ENCODE peak calls at places on chromosomes 6 and 20, in ten cellular contexts. One of them, this sample, is unnamed. For H3K4me1, the result is how much of the 10 kb centered on the place peaks cover.

GRCh38 chr6:150765457-150765764 is 100.1 kb upstream of the MTHFD1L start:
- DNase-seq in CD8-positive, alpha-beta memory T cell: no peak
- DNase-seq in left ventricle myocardium inferior: no peak
- DNase-seq in A673: no peak
- DNase-seq in right atrium auricular region: no peak
- DNase-seq in fibroblast of lung: no peak
- DNase-seq in tibial artery: no peak
- DNase-seq in hepatocyte: no peak
- DNase-seq in cardiac muscle cell: no peak
- DNase-seq in PC-3: no peak
- DNase-seq in this sample: no peak

GRCh38 chr20:20624914-20625313 is 87.5 kb downstream of the RALGAPA2 start:
- DNase-seq in CD8-positive, alpha-beta memory T cell: no peak
- DNase-seq in left ventricle myocardium inferior: no peak
- DNase-seq in A673: no peak
- DNase-seq in right atrium auricular region: no peak
- DNase-seq in fibroblast of lung: no peak
- DNase-seq in tibial artery: no peak
- DNase-seq in hepatocyte: no peak
- DNase-seq in cardiac muscle cell: no peak
- DNase-seq in PC-3: no peak
- DNase-seq in this sample: no peak

GRCh38 chr6:14950970-14951276 is 294.9 kb upstream of the JARID2 start:
- DNase-seq in CD8-positive, alpha-beta memory T cell: no peak
- DNase-seq in left ventricle myocardium inferior: no peak
- DNase-seq in A673: no peak
- DNase-seq in right atrium auricular region: no peak
- DNase-seq in fibroblast of lung: no peak
- DNase-seq in tibial artery: no peak
- DNase-seq in hepatocyte: no peak
- DNase-seq in cardiac muscle cell: no peak
- DNase-seq in PC-3: no peak
- DNase-seq in this sample: no peak

GRCh38 chr6:138162104-138162946 is 586 bp downstream of the ARFGEF3 start:
- DNase-seq in CD8-positive, alpha-beta memory T cell: no peak
- DNase-seq in left ventricle myocardium inferior: no peak
- DNase-seq in A673: peak
- DNase-seq in right atrium auricular region: no peak
- DNase-seq in fibroblast of lung: peak
- DNase-seq in tibial artery: no peak
- DNase-seq in hepatocyte: peak
- DNase-seq in cardiac muscle cell: peak
- DNase-seq in PC-3: peak
- DNase-seq in this sample: no peak

GRCh38 chr6:139979021-139979721 is 604.7 kb upstream of the CITED2 start:
- DNase-seq in CD8-positive, alpha-beta memory T cell: no peak
- DNase-seq in left ventricle myocardium inferior: no peak
- DNase-seq in A673: no peak
- DNase-seq in right atrium auricular region: no peak
- DNase-seq in fibroblast of lung: peak
- DNase-seq in tibial artery: no peak
- DNase-seq in hepatocyte: no peak
- DNase-seq in cardiac muscle cell: no peak
- DNase-seq in PC-3: no peak
- DNase-seq in this sample: no peak

GRCh38 chr6:134669531-134669930 is 280.4 kb downstream of the ALDH8A1 start:
- DNase-seq in CD8-positive, alpha-beta memory T cell: no peak
- DNase-seq in left ventricle myocardium inferior: no peak
- DNase-seq in A673: no peak
- DNase-seq in right atrium auricular region: no peak
- DNase-seq in fibroblast of lung: no peak
- DNase-seq in tibial artery: no peak
- DNase-seq in hepatocyte: no peak
- DNase-seq in cardiac muscle cell: no peak
- DNase-seq in PC-3: no peak
- DNase-seq in this sample: no peak

GRCh38 chr20:32625996-32626395 is 40.9 kb upstream of the NOL4L start:
- DNase-seq in CD8-positive, alpha-beta memory T cell: no peak
- DNase-seq in left ventricle myocardium inferior: no peak
- DNase-seq in A673: no peak
- DNase-seq in right atrium auricular region: no peak
- DNase-seq in fibroblast of lung: no peak
- DNase-seq in tibial artery: no peak
- DNase-seq in hepatocyte: no peak
- DNase-seq in cardiac muscle cell: no peak
- DNase-seq in PC-3: no peak
- DNase-seq in this sample: no peak

GRCh38 chr20:35599776-35600120 is 15.9 kb upstream of the SPAG4 start:
- DNase-seq in CD8-positive, alpha-beta memory T cell: no peak
- DNase-seq in left ventricle myocardium inferior: no peak
- DNase-seq in A673: no peak
- DNase-seq in right atrium auricular region: no peak
- DNase-seq in fibroblast of lung: no peak
- DNase-seq in tibial artery: no peak
- DNase-seq in hepatocyte: no peak
- DNase-seq in cardiac muscle cell: no peak
- DNase-seq in PC-3: no peak
- DNase-seq in this sample: no peak

GRCh38 chr20:34708621-34709043 is 4.5 kb downstream of the TP53INP2 start:
- DNase-seq in CD8-positive, alpha-beta memory T cell: peak
- DNase-seq in left ventricle myocardium inferior: peak
- DNase-seq in A673: peak
- DNase-seq in right atrium auricular region: peak
- DNase-seq in fibroblast of lung: peak
- DNase-seq in tibial artery: peak
- DNase-seq in hepatocyte: peak
- DNase-seq in cardiac muscle cell: peak
- DNase-seq in PC-3: peak
- DNase-seq in this sample: peak

GRCh38 chr6:4698901-4699659 is 77.1 kb upstream of the CDYL start:
- DNase-seq in CD8-positive, alpha-beta memory T cell: no peak
- DNase-seq in left ventricle myocardium inferior: no peak
- DNase-seq in A673: no peak
- DNase-seq in right atrium auricular region: no peak
- DNase-seq in fibroblast of lung: peak
- DNase-seq in tibial artery: no peak
- DNase-seq in hepatocyte: no peak
- DNase-seq in cardiac muscle cell: no peak
- DNase-seq in PC-3: no peak
- DNase-seq in this sample: no peak

GRCh38 chr20:46590453-46590852 is 40.0 kb upstream of the OCSTAMP start:
- DNase-seq in CD8-positive, alpha-beta memory T cell: no peak
- DNase-seq in left ventricle myocardium inferior: no peak
- DNase-seq in A673: no peak
- DNase-seq in right atrium auricular region: no peak
- DNase-seq in fibroblast of lung: no peak
- DNase-seq in tibial artery: no peak
- DNase-seq in hepatocyte: no peak
- DNase-seq in cardiac muscle cell: no peak
- DNase-seq in PC-3: peak
- DNase-seq in this sample: no peak

GRCh38 chr6:1786455-1787108 is 176.9 kb downstream of the FOXC1 start:
- DNase-seq in CD8-positive, alpha-beta memory T cell: no peak
- DNase-seq in left ventricle myocardium inferior: no peak
- DNase-seq in A673: no peak
- DNase-seq in right atrium auricular region: no peak
- DNase-seq in fibroblast of lung: peak
- DNase-seq in tibial artery: no peak
- DNase-seq in hepatocyte: no peak
- DNase-seq in cardiac muscle cell: no peak
- DNase-seq in PC-3: no peak
- DNase-seq in this sample: no peak

GRCh38 chr6:47076422-47077344 is 34.6 kb upstream of the ADGRF1 start:
- DNase-seq in CD8-positive, alpha-beta memory T cell: no peak
- DNase-seq in left ventricle myocardium inferior: no peak
- DNase-seq in A673: peak
- DNase-seq in right atrium auricular region: no peak
- DNase-seq in fibroblast of lung: peak
- DNase-seq in tibial artery: no peak
- DNase-seq in hepatocyte: peak
- DNase-seq in cardiac muscle cell: no peak
- DNase-seq in PC-3: no peak
- DNase-seq in this sample: no peak

GRCh38 chr6:125753937-125754259 is 4.5 kb downstream of the HEY2 start:
- DNase-seq in CD8-positive, alpha-beta memory T cell: no peak
- DNase-seq in left ventricle myocardium inferior: no peak
- DNase-seq in A673: no peak
- DNase-seq in right atrium auricular region: no peak
- DNase-seq in fibroblast of lung: no peak
- DNase-seq in tibial artery: no peak
- DNase-seq in hepatocyte: no peak
- DNase-seq in cardiac muscle cell: no peak
- DNase-seq in PC-3: no peak
- DNase-seq in this sample: no peak

GRCh38 chr6:125750692-125751333 is 1.4 kb downstream of the HEY2 start:
- DNase-seq in CD8-positive, alpha-beta memory T cell: no peak
- DNase-seq in left ventricle myocardium inferior: no peak
- DNase-seq in A673: no peak
- DNase-seq in right atrium auricular region: no peak
- DNase-seq in fibroblast of lung: no peak
- DNase-seq in tibial artery: no peak
- DNase-seq in hepatocyte: no peak
- DNase-seq in cardiac muscle cell: no peak
- DNase-seq in PC-3: no peak
- DNase-seq in this sample: no peak

GRCh38 chr6:125752773-125753172 is 3.3 kb downstream of the HEY2 start:
- DNase-seq in CD8-positive, alpha-beta memory T cell: no peak
- DNase-seq in left ventricle myocardium inferior: no peak
- DNase-seq in A673: no peak
- DNase-seq in right atrium auricular region: no peak
- DNase-seq in fibroblast of lung: no peak
- DNase-seq in tibial artery: no peak
- DNase-seq in hepatocyte: no peak
- DNase-seq in cardiac muscle cell: no peak
- DNase-seq in PC-3: no peak
- DNase-seq in this sample: no peak

GRCh38 chr6:125751334-125751916 is 2.0 kb downstream of the HEY2 start:
- DNase-seq in CD8-positive, alpha-beta memory T cell: no peak
- DNase-seq in left ventricle myocardium inferior: no peak
- DNase-seq in A673: no peak
- DNase-seq in right atrium auricular region: no peak
- DNase-seq in fibroblast of lung: no peak
- DNase-seq in tibial artery: no peak
- DNase-seq in hepatocyte: no peak
- DNase-seq in cardiac muscle cell: no peak
- DNase-seq in PC-3: no peak
- DNase-seq in this sample: no peak

GRCh38 chr6:125753218-125753936 is 3.9 kb downstream of the HEY2 start:
- DNase-seq in CD8-positive, alpha-beta memory T cell: peak
- DNase-seq in left ventricle myocardium inferior: no peak
- DNase-seq in A673: peak
- DNase-seq in right atrium auricular region: no peak
- DNase-seq in fibroblast of lung: peak
- DNase-seq in tibial artery: peak
- DNase-seq in hepatocyte: no peak
- DNase-seq in cardiac muscle cell: no peak
- DNase-seq in PC-3: peak
- DNase-seq in this sample: no peak
- H3K4me3 ChIP-seq in CD8-positive, alpha-beta memory T cell: no peak
- H3K4me3 ChIP-seq in left ventricle myocardium inferior: peak
- H3K4me3 ChIP-seq in A673: no peak
- H3K4me3 ChIP-seq in right atrium auricular region: no peak
- H3K4me3 ChIP-seq in fibroblast of lung: no peak
- H3K4me3 ChIP-seq in tibial artery: peak
- H3K4me3 ChIP-seq in hepatocyte: no peak
- H3K4me3 ChIP-seq in cardiac muscle cell: peak
- H3K4me3 ChIP-seq in PC-3: no peak
- H3K4me3 ChIP-seq in this sample: no peak

DNA sequence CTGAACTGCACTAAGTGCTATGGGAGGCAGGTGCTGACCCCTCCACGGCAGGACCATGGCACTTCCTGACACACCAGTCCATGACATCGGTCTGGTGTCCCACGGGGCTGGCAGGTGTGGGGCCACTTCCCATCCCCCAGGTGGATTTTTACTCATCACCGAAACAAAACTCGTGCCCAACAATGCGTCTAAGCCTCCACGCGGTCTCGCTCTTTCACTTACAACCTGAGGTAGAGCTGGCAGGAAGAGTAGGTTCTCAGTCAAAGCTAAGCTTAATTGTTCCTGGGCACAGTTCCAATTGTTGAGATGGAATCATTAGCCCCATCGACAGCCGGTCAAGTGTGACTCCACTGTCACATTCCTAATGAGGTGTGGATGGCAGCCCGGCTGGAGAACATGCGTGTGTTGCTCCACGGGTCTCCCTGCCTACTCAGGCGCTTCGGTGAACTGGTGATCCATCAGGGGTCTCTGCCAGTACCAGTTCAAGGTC is 125.7 kb downstream of the SLC23A2 start:
- DNase-seq in CD8-positive, alpha-beta memory T cell: no peak
- DNase-seq in left ventricle myocardium inferior: no peak
- DNase-seq in A673: peak
- DNase-seq in right atrium auricular region: no peak
- DNase-seq in fibroblast of lung: no peak
- DNase-seq in tibial artery: no peak
- DNase-seq in hepatocyte: no peak
- DNase-seq in cardiac muscle cell: peak
- DNase-seq in PC-3: no peak
- DNase-seq in this sample: no peak
- H3K4me1 ChIP-seq in CD8-positive, alpha-beta memory T cell: under half
- H3K4me1 ChIP-seq in left ventricle myocardium inferior: under half
- H3K4me1 ChIP-seq in A673: under half
- H3K4me1 ChIP-seq in right atrium auricular region: under half
- H3K4me1 ChIP-seq in fibroblast of lung: under half
- H3K4me1 ChIP-seq in tibial artery: under half
- H3K4me1 ChIP-seq in hepatocyte: under half
- H3K4me1 ChIP-seq in cardiac muscle cell: under half
- H3K4me1 ChIP-seq in PC-3: under half
- H3K4me1 ChIP-seq in this sample: under half

DNA sequence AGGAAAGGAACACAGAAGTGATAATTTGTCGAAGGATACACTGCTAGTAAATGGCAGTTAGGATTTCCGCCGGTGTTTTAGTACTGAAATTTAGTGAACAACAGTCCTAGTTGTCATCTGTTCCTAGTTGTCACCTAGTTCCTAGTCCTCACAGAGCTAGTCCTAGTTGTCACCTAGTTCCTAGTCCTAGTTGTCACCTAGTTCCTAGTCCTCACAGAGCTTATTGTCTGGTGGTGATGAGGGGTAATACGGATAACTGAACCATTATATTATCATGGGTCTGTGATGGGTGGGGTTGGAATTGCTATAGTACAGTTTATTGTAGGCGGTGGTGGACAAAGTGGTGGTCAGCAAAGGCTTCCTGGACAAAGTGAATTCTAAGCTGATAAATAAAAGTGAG is 1.8 kb downstream of the SNRNP48 start:
- DNase-seq in CD8-positive, alpha-beta memory T cell: no peak
- DNase-seq in left ventricle myocardium inferior: no peak
- DNase-seq in A673: no peak
- DNase-seq in right atrium auricular region: no peak
- DNase-seq in fibroblast of lung: no peak
- DNase-seq in tibial artery: no peak
- DNase-seq in hepatocyte: no peak
- DNase-seq in cardiac muscle cell: no peak
- DNase-seq in PC-3: no peak
- DNase-seq in this sample: no peak
- H3K4me3 ChIP-seq in CD8-positive, alpha-beta memory T cell: no peak
- H3K4me3 ChIP-seq in left ventricle myocardium inferior: peak
- H3K4me3 ChIP-seq in A673: peak
- H3K4me3 ChIP-seq in right atrium auricular region: no peak
- H3K4me3 ChIP-seq in fibroblast of lung: no peak
- H3K4me3 ChIP-seq in tibial artery: no peak
- H3K4me3 ChIP-seq in hepatocyte: no peak
- H3K4me3 ChIP-seq in cardiac muscle cell: no peak
- H3K4me3 ChIP-seq in PC-3: peak
- H3K4me3 ChIP-seq in this sample: no peak

GRCh38 chr20:38727602-38728236 is 3.4 kb downstream of the SLC32A1 start:
- DNase-seq in CD8-positive, alpha-beta memory T cell: no peak
- DNase-seq in left ventricle myocardium inferior: no peak
- DNase-seq in A673: no peak
- DNase-seq in right atrium auricular region: no peak
- DNase-seq in fibroblast of lung: no peak
- DNase-seq in tibial artery: no peak
- DNase-seq in hepatocyte: no peak
- DNase-seq in cardiac muscle cell: no peak
- DNase-seq in PC-3: no peak
- DNase-seq in this sample: no peak
- H3K4me1 ChIP-seq in CD8-positive, alpha-beta memory T cell: half or more
- H3K4me1 ChIP-seq in left ventricle myocardium inferior: half or more
- H3K4me1 ChIP-seq in A673: under half
- H3K4me1 ChIP-seq in right atrium auricular region: half or more
- H3K4me1 ChIP-seq in fibroblast of lung: under half
- H3K4me1 ChIP-seq in tibial artery: half or more
- H3K4me1 ChIP-seq in hepatocyte: under half
- H3K4me1 ChIP-seq in cardiac muscle cell: under half
- H3K4me1 ChIP-seq in PC-3: under half
- H3K4me1 ChIP-seq in this sample: half or more